ENCODE peak calls at places on chromosomes 3 and 15, in six cellular contexts. One of them, this sample, is unnamed.
A peak's percentile ranks its signal among the peaks of the same experiment; 100 is the strongest.

GRCh38 chr15:30953731-30954378 is 37.6 kb downstream of the MTMR10 start:
- DNase-seq in neural progenitor cell: no peak
- DNase-seq in fibroblast of pulmonary artery: peak; percentile 82
- DNase-seq in GM06990: no peak
- DNase-seq in NT2/D1: no peak
- DNase-seq in IMR-90: peak; percentile 96
- DNase-seq in this sample: peak; percentile 76

GRCh38 chr15:37682304-37682703 is 252.1 kb upstream of the TMCO5A start:
- DNase-seq in neural progenitor cell: peak; percentile 24
- DNase-seq in fibroblast of pulmonary artery: peak; percentile 33
- DNase-seq in GM06990: no peak
- DNase-seq in NT2/D1: no peak
- DNase-seq in IMR-90: peak; percentile 27
- DNase-seq in this sample: no peak

GRCh38 chr3:82012775-82013174 is 251.3 kb upstream of the GBE1 start:
- DNase-seq in neural progenitor cell: no peak
- DNase-seq in fibroblast of pulmonary artery: peak; percentile 2
- DNase-seq in GM06990: no peak
- DNase-seq in NT2/D1: no peak
- DNase-seq in IMR-90: no peak
- DNase-seq in this sample: no peak

GRCh38 chr3:36372534-36372935 is 7.8 kb upstream of the STAC start:
- DNase-seq in neural progenitor cell: no peak
- DNase-seq in fibroblast of pulmonary artery: peak; percentile 44
- DNase-seq in GM06990: no peak
- DNase-seq in NT2/D1: no peak
- DNase-seq in IMR-90: no peak
- DNase-seq in this sample: no peak

GRCh38 chr15:50186090-50186489 is 4.1 kb downstream of the SLC27A2 start:
- DNase-seq in neural progenitor cell: no peak
- DNase-seq in fibroblast of pulmonary artery: no peak
- DNase-seq in GM06990: no peak
- DNase-seq in NT2/D1: no peak
- DNase-seq in IMR-90: no peak
- DNase-seq in this sample: no peak

GRCh38 chr3:12904951-12905315 is 63.6 kb upstream of the RPL32 start:
- DNase-seq in neural progenitor cell: no peak
- DNase-seq in fibroblast of pulmonary artery: no peak
- DNase-seq in GM06990: no peak
- DNase-seq in NT2/D1: no peak
- DNase-seq in IMR-90: no peak
- DNase-seq in this sample: no peak

GRCh38 chr3:115375362-115375761 is 228.3 kb upstream of the ZBTB20 start:
- DNase-seq in neural progenitor cell: no peak
- DNase-seq in fibroblast of pulmonary artery: no peak
- DNase-seq in GM06990: no peak
- DNase-seq in NT2/D1: no peak
- DNase-seq in IMR-90: no peak
- DNase-seq in this sample: no peak

GRCh38 chr3:27570421-27571106 is 86.4 kb upstream of the SLC4A7 start:
- DNase-seq in neural progenitor cell: no peak
- DNase-seq in fibroblast of pulmonary artery: no peak
- DNase-seq in GM06990: no peak
- DNase-seq in NT2/D1: no peak
- DNase-seq in IMR-90: no peak
- DNase-seq in this sample: no peak

GRCh38 chr3:23831517-23832394 is 26.0 kb downstream of the UBE2E1 start:
- DNase-seq in neural progenitor cell: no peak
- DNase-seq in fibroblast of pulmonary artery: no peak
- DNase-seq in GM06990: no peak
- DNase-seq in NT2/D1: no peak
- DNase-seq in IMR-90: no peak
- DNase-seq in this sample: no peak

GRCh38 chr3:71128951-71129350 is 454.6 kb downstream of the FOXP1 start:
- DNase-seq in neural progenitor cell: no peak
- DNase-seq in fibroblast of pulmonary artery: peak; percentile 56
- DNase-seq in GM06990: no peak
- DNase-seq in NT2/D1: no peak
- DNase-seq in IMR-90: no peak
- DNase-seq in this sample: no peak

GRCh38 chr15:62849316-62850129 is 193.0 kb upstream of the TPM1 start:
- DNase-seq in neural progenitor cell: no peak
- DNase-seq in fibroblast of pulmonary artery: no peak
- DNase-seq in GM06990: no peak
- DNase-seq in NT2/D1: peak; percentile 75
- DNase-seq in IMR-90: no peak
- DNase-seq in this sample: no peak

DNA sequence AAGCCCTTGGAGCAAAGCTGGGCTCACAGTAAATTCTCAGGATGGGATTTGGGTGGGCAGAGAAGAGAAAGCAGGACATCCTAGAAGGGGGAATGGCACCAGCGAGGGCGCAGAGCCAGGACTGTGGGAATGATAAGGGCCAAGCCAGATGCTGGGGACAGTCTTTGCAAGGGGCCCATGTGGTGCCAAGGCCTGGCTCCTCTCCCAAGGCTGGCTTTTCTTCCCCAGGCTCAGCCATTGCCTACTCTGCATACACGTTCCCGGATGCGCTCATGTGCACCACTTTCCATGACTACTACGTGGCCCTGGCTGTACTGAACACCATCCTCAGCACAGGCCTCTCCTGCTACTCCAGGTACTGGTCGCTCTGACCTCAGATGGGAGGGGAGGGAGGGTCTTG is 24.7 kb upstream of the KIF23 start:
- DNase-seq in neural progenitor cell: no peak
- DNase-seq in fibroblast of pulmonary artery: no peak
- DNase-seq in GM06990: no peak
- DNase-seq in NT2/D1: no peak
- DNase-seq in IMR-90: no peak
- DNase-seq in this sample: no peak
- H3K4me3 ChIP-seq in neural progenitor cell: no peak overlapping the region
- H3K4me3 ChIP-seq in fibroblast of pulmonary artery: no peak overlapping the region
- H3K4me3 ChIP-seq in GM06990: no peak overlapping the region
- H3K4me3 ChIP-seq in NT2/D1: no peak overlapping the region
- H3K4me3 ChIP-seq in IMR-90: no peak overlapping the region
- H3K4me3 ChIP-seq in this sample: no peak overlapping the region

GRCh38 chr3:42157915-42158538 is 66.9 kb downstream of the TRAK1 start:
- DNase-seq in neural progenitor cell: no peak
- DNase-seq in fibroblast of pulmonary artery: no peak
- DNase-seq in GM06990: no peak
- DNase-seq in NT2/D1: no peak
- DNase-seq in IMR-90: peak; percentile 12
- DNase-seq in this sample: no peak

GRCh38 chr3:42162462-42162861 is 71.3 kb downstream of the TRAK1 start:
- DNase-seq in neural progenitor cell: no peak
- DNase-seq in fibroblast of pulmonary artery: no peak
- DNase-seq in GM06990: no peak
- DNase-seq in NT2/D1: no peak
- DNase-seq in IMR-90: no peak
- DNase-seq in this sample: no peak

GRCh38 chr3:42161050-42161935 is 70.1 kb downstream of the TRAK1 start:
- DNase-seq in neural progenitor cell: no peak
- DNase-seq in fibroblast of pulmonary artery: peak; percentile 53
- DNase-seq in GM06990: no peak
- DNase-seq in NT2/D1: no peak
- DNase-seq in IMR-90: peak; percentile 50
- DNase-seq in this sample: no peak

GRCh38 chr3:42159706-42160472 is 68.7 kb downstream of the TRAK1 start:
- DNase-seq in neural progenitor cell: peak; percentile 89
- DNase-seq in fibroblast of pulmonary artery: no peak
- DNase-seq in GM06990: no peak
- DNase-seq in NT2/D1: peak; percentile 87
- DNase-seq in IMR-90: no peak
- DNase-seq in this sample: peak; percentile 17

GRCh38 chr3:42159147-42159546 is 68.0 kb downstream of the TRAK1 start:
- DNase-seq in neural progenitor cell: no peak
- DNase-seq in fibroblast of pulmonary artery: no peak
- DNase-seq in GM06990: no peak
- DNase-seq in NT2/D1: no peak
- DNase-seq in IMR-90: no peak
- DNase-seq in this sample: no peak
- H3K4me3 ChIP-seq in neural progenitor cell: peak overlapping the region; percentile 62
- H3K4me3 ChIP-seq in fibroblast of pulmonary artery: no peak overlapping the region
- H3K4me3 ChIP-seq in GM06990: no peak overlapping the region
- H3K4me3 ChIP-seq in NT2/D1: no peak overlapping the region
- H3K4me3 ChIP-seq in IMR-90: no peak overlapping the region
- H3K4me3 ChIP-seq in this sample: no peak overlapping the region

DNA sequence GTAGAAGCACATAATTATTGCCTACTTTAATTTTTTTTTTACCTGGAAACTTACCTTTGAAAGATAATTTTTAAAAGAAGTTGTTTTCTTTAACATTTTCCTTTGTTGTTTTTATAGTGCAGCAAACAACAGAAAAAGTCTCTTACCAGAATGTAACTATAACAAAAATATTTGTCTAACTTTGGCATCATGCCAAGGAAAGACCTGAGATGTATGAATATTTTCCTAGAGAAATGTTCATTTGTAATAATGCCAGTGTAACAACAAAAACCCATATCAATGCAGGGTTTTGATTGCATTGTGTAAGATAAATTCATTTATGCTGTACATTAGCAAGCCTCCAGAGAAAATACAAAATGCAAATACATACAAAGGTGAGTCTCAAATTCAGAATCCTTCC is 775.7 kb downstream of the SI start:
- DNase-seq in neural progenitor cell: no peak
- DNase-seq in fibroblast of pulmonary artery: no peak
- DNase-seq in GM06990: no peak
- DNase-seq in NT2/D1: no peak
- DNase-seq in IMR-90: no peak
- DNase-seq in this sample: no peak
- H3K4me3 ChIP-seq in neural progenitor cell: no peak overlapping the region
- H3K4me3 ChIP-seq in fibroblast of pulmonary artery: no peak overlapping the region
- H3K4me3 ChIP-seq in GM06990: no peak overlapping the region
- H3K4me3 ChIP-seq in NT2/D1: no peak overlapping the region
- H3K4me3 ChIP-seq in IMR-90: no peak overlapping the region
- H3K4me3 ChIP-seq in this sample: no peak overlapping the region

GRCh38 chr15:81265256-81265943 is 58.5 kb downstream of the STARD5 start:
- DNase-seq in neural progenitor cell: no peak
- DNase-seq in fibroblast of pulmonary artery: no peak
- DNase-seq in GM06990: peak; percentile 56
- DNase-seq in NT2/D1: no peak
- DNase-seq in IMR-90: no peak
- DNase-seq in this sample: no peak
- H3K4me3 ChIP-seq in neural progenitor cell: no peak overlapping the region
- H3K4me3 ChIP-seq in fibroblast of pulmonary artery: no peak overlapping the region
- H3K4me3 ChIP-seq in GM06990: peak overlapping the region; percentile 1
- H3K4me3 ChIP-seq in NT2/D1: no peak overlapping the region
- H3K4me3 ChIP-seq in IMR-90: no peak overlapping the region
- H3K4me3 ChIP-seq in this sample: no peak overlapping the region

GRCh38 chr15:85479071-85479647 is 98.8 kb downstream of the AKAP13 start:
- DNase-seq in neural progenitor cell: no peak
- DNase-seq in fibroblast of pulmonary artery: peak; percentile 70
- DNase-seq in GM06990: no peak
- DNase-seq in NT2/D1: no peak
- DNase-seq in IMR-90: peak; percentile 62
- DNase-seq in this sample: peak; percentile 23
- H3K4me3 ChIP-seq in neural progenitor cell: no peak overlapping the region
- H3K4me3 ChIP-seq in fibroblast of pulmonary artery: no peak overlapping the region
- H3K4me3 ChIP-seq in GM06990: no peak overlapping the region
- H3K4me3 ChIP-seq in NT2/D1: no peak overlapping the region
- H3K4me3 ChIP-seq in IMR-90: no peak overlapping the region
- H3K4me3 ChIP-seq in this sample: no peak overlapping the region

DNA sequence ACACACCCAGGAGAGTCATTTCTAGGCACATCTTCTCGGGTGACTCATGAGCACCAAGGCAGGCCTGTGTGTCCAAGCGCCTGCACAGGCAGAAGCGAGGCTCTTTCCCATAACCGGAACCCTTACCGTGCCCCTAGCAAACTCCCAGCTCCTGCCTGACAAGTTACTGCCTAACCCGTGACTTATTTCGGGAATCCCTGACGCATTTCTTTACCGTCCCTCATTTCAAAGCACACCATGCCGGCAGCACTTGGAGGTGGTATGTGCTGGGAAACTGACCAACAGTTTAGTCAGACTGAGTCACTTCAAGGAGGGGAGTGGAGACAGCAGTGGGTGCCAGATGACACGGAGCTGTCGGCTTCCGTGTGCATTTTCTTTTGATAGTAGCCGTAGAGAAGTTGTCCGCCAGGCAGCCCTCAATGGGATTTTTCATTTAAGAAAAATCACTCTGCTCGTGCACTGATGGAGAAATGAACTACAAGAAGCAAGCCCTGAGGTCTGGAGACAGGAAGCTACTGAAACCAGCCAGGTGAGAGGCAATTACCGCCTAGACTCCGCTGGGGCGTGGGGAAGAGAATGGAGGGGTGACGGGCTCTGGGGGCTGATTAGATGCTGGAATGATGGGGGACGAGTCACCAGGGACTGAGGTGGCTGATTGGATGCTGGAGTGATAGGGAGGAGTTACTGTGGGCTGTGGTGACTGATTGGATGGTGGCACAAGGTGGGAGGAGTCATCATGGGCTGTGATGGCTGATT is 17.2 kb upstream of the HRH1 start:
- DNase-seq in neural progenitor cell: no peak
- DNase-seq in fibroblast of pulmonary artery: peak; percentile 100
- DNase-seq in GM06990: no peak
- DNase-seq in NT2/D1: no peak
- DNase-seq in IMR-90: peak; percentile 100
- DNase-seq in this sample: peak; percentile 96
- H3K4me3 ChIP-seq in neural progenitor cell: no peak overlapping the region
- H3K4me3 ChIP-seq in fibroblast of pulmonary artery: peak overlapping the region; percentile 61
- H3K4me3 ChIP-seq in GM06990: no peak overlapping the region
- H3K4me3 ChIP-seq in NT2/D1: no peak overlapping the region
- H3K4me3 ChIP-seq in IMR-90: peak overlapping the region; percentile 40
- H3K4me3 ChIP-seq in this sample: peak overlapping the region; percentile 56

GRCh38 chr3:6528951-6529350 is 332.0 kb upstream of the GRM7 start:
- DNase-seq in neural progenitor cell: no peak
- DNase-seq in fibroblast of pulmonary artery: no peak
- DNase-seq in GM06990: no peak
- DNase-seq in NT2/D1: no peak
- DNase-seq in IMR-90: no peak
- DNase-seq in this sample: no peak
- H3K4me3 ChIP-seq in neural progenitor cell: no peak overlapping the region
- H3K4me3 ChIP-seq in fibroblast of pulmonary artery: no peak overlapping the region
- H3K4me3 ChIP-seq in GM06990: no peak overlapping the region
- H3K4me3 ChIP-seq in NT2/D1: no peak overlapping the region
- H3K4me3 ChIP-seq in IMR-90: no peak overlapping the region
- H3K4me3 ChIP-seq in this sample: no peak overlapping the region

This sample was measured in MG63.